ENCODE peak calls at places on chromosome 2, in seven cellular contexts. One of them, this sample, is unnamed.

GRCh38 chr2:240900141-240900860 is 4.3 kb upstream of the MAB21L4 start:
- DNase-seq in GM13976: no peak
- DNase-seq in dorsolateral prefrontal cortex: no peak
- DNase-seq in T47D: no peak
- DNase-seq in activated T-cell treated with anti-CD3 and anti-CD28 coated beads for 24 hours: no peak
- DNase-seq in stimulated activated naive CD4-positive, alpha-beta T cell treated with Interleukin-2 at 50 U/mL for 16 hours: no peak
- DNase-seq in AG04450: no peak
- DNase-seq in this sample: no peak

GRCh38 chr2:144324446-144325045 is 195.4 kb downstream of the ZEB2 start:
- DNase-seq in GM13976: no peak
- DNase-seq in dorsolateral prefrontal cortex: no peak
- DNase-seq in T47D: no peak
- DNase-seq in activated T-cell treated with anti-CD3 and anti-CD28 coated beads for 24 hours: no peak
- DNase-seq in stimulated activated naive CD4-positive, alpha-beta T cell treated with Interleukin-2 at 50 U/mL for 16 hours: no peak
- DNase-seq in AG04450: no peak
- DNase-seq in this sample: no peak

GRCh38 chr2:230335461-230335863 is 8.5 kb downstream of the SP140L start:
- DNase-seq in GM13976: no peak
- DNase-seq in dorsolateral prefrontal cortex: no peak
- DNase-seq in T47D: no peak
- DNase-seq in activated T-cell treated with anti-CD3 and anti-CD28 coated beads for 24 hours: no peak
- DNase-seq in stimulated activated naive CD4-positive, alpha-beta T cell treated with Interleukin-2 at 50 U/mL for 16 hours: no peak
- DNase-seq in AG04450: no peak
- DNase-seq in this sample: no peak

GRCh38 chr2:141341444-141341843 is 789.4 kb downstream of the LRP1B start:
- DNase-seq in GM13976: no peak
- DNase-seq in dorsolateral prefrontal cortex: no peak
- DNase-seq in T47D: no peak
- DNase-seq in activated T-cell treated with anti-CD3 and anti-CD28 coated beads for 24 hours: no peak
- DNase-seq in stimulated activated naive CD4-positive, alpha-beta T cell treated with Interleukin-2 at 50 U/mL for 16 hours: no peak
- DNase-seq in AG04450: peak; percentile 90
- DNase-seq in this sample: peak; percentile 67

GRCh38 chr2:43103093-43103404 is 123.4 kb downstream of the ZFP36L2 start:
- DNase-seq in GM13976: no peak
- DNase-seq in dorsolateral prefrontal cortex: no peak
- DNase-seq in T47D: no peak
- DNase-seq in activated T-cell treated with anti-CD3 and anti-CD28 coated beads for 24 hours: no peak
- DNase-seq in stimulated activated naive CD4-positive, alpha-beta T cell treated with Interleukin-2 at 50 U/mL for 16 hours: no peak
- DNase-seq in AG04450: no peak
- DNase-seq in this sample: no peak

GRCh38 chr2:5507374-5507773 is 184.8 kb upstream of the SOX11 start:
- DNase-seq in GM13976: no peak
- DNase-seq in dorsolateral prefrontal cortex: no peak
- DNase-seq in T47D: no peak
- DNase-seq in activated T-cell treated with anti-CD3 and anti-CD28 coated beads for 24 hours: no peak
- DNase-seq in stimulated activated naive CD4-positive, alpha-beta T cell treated with Interleukin-2 at 50 U/mL for 16 hours: no peak
- DNase-seq in AG04450: no peak
- DNase-seq in this sample: no peak

GRCh38 chr2:224638338-224638823 is 53.2 kb upstream of the CUL3 start:
- DNase-seq in GM13976: peak; percentile 79
- DNase-seq in dorsolateral prefrontal cortex: no peak
- DNase-seq in T47D: no peak
- DNase-seq in activated T-cell treated with anti-CD3 and anti-CD28 coated beads for 24 hours: no peak
- DNase-seq in stimulated activated naive CD4-positive, alpha-beta T cell treated with Interleukin-2 at 50 U/mL for 16 hours: peak; percentile 4
- DNase-seq in AG04450: no peak
- DNase-seq in this sample: no peak

GRCh38 chr2:44964704-44965343 is 23.3 kb downstream of the SIX3 start:
- DNase-seq in GM13976: no peak
- DNase-seq in dorsolateral prefrontal cortex: no peak
- DNase-seq in T47D: no peak
- DNase-seq in activated T-cell treated with anti-CD3 and anti-CD28 coated beads for 24 hours: no peak
- DNase-seq in stimulated activated naive CD4-positive, alpha-beta T cell treated with Interleukin-2 at 50 U/mL for 16 hours: no peak
- DNase-seq in AG04450: no peak
- DNase-seq in this sample: no peak

GRCh38 chr2:118474151-118474561 is 373.3 kb downstream of the EN1 start:
- DNase-seq in GM13976: no peak
- DNase-seq in dorsolateral prefrontal cortex: no peak
- DNase-seq in T47D: no peak
- DNase-seq in activated T-cell treated with anti-CD3 and anti-CD28 coated beads for 24 hours: no peak
- DNase-seq in stimulated activated naive CD4-positive, alpha-beta T cell treated with Interleukin-2 at 50 U/mL for 16 hours: no peak
- DNase-seq in AG04450: no peak
- DNase-seq in this sample: no peak

This sample was measured in smooth muscle cell of the brain vasculature.